ENCODE peak calls at places on chromosome 9, in four cellular contexts. One of them, this sample, is unnamed.

GRCh38 chr9:15272377-15272928 is 34.6 kb downstream of the TTC39B start:
- DNase-seq in ovary: no peak
- DNase-seq in left lung: no peak
- DNase-seq in AG09309: no peak
- DNase-seq in this sample: no peak

GRCh38 chr9:127540664-127541041 is 71.4 kb upstream of the STXBP1 start:
- DNase-seq in ovary: no peak
- DNase-seq in left lung: peak
- DNase-seq in AG09309: no peak
- DNase-seq in this sample: no peak

GRCh38 chr9:27791311-27791710 is 218.0 kb upstream of the C9orf72 start:
- DNase-seq in AG09309: no peak
- DNase-seq in ovary: no peak
- DNase-seq in left lung: no peak
- DNase-seq in this sample: no peak

GRCh38 chr9:61665330-61665751 is 475.5 kb downstream of the SPATA31A7 start:
- DNase-seq in left lung: no peak
- DNase-seq in AG09309: no peak
- DNase-seq in ovary: no peak
- DNase-seq in this sample: no peak

GRCh38 chr9:29511680-29512079 is 1938.4 kb upstream of the C9orf72 start:
- DNase-seq in left lung: no peak
- DNase-seq in AG09309: no peak
- DNase-seq in ovary: no peak
- DNase-seq in this sample: no peak

GRCh38 chr9:118305371-118305770 is 601.2 kb downstream of the TLR4 start:
- DNase-seq in AG09309: no peak
- DNase-seq in left lung: no peak
- DNase-seq in ovary: no peak
- DNase-seq in this sample: no peak

GRCh38 chr9:23658859-23659258 is 167.2 kb downstream of the ELAVL2 start:
- DNase-seq in left lung: no peak
- DNase-seq in ovary: no peak
- DNase-seq in AG09309: no peak
- DNase-seq in this sample: no peak

GRCh38 chr9:16085167-16085718 is 532.4 kb downstream of the CCDC171 start:
- DNase-seq in left lung: no peak
- DNase-seq in ovary: peak
- DNase-seq in AG09309: no peak
- DNase-seq in this sample: no peak

GRCh38 chr9:105475302-105475701 is 27.5 kb downstream of the FSD1L start:
- DNase-seq in left lung: no peak
- DNase-seq in AG09309: no peak
- DNase-seq in ovary: no peak
- DNase-seq in this sample: no peak

GRCh38 chr9:133371261-133371711 is 4.6 kb downstream of the SURF4 start:
- DNase-seq in AG09309: no peak
- DNase-seq in left lung: no peak
- DNase-seq in ovary: no peak
- DNase-seq in this sample: no peak
- TF ChIP-seq CTCF in AG09309: no peak
- TF ChIP-seq CTCF in left lung: no peak
- TF ChIP-seq CTCF in ovary: no peak
- TF ChIP-seq CTCF in this sample: no peak

GRCh38 chr9:88007291-88007650 is 32.9 kb upstream of the CDK20 start:
- DNase-seq in ovary: no peak
- DNase-seq in left lung: no peak
- DNase-seq in AG09309: no peak
- DNase-seq in this sample: no peak

GRCh38 chr9:88006511-88007290 is 32.4 kb upstream of the CDK20 start:
- DNase-seq in AG09309: no peak
- DNase-seq in ovary: no peak
- DNase-seq in left lung: no peak
- DNase-seq in this sample: no peak

GRCh38 chr9:88013051-88013450 is 38.7 kb upstream of the CDK20 start:
- DNase-seq in ovary: no peak
- DNase-seq in AG09309: no peak
- DNase-seq in left lung: no peak
- DNase-seq in this sample: no peak

GRCh38 chr9:88013607-88014006 is 39.3 kb upstream of the CDK20 start:
- DNase-seq in left lung: no peak
- DNase-seq in AG09309: no peak
- DNase-seq in ovary: no peak
- DNase-seq in this sample: no peak

DNA sequence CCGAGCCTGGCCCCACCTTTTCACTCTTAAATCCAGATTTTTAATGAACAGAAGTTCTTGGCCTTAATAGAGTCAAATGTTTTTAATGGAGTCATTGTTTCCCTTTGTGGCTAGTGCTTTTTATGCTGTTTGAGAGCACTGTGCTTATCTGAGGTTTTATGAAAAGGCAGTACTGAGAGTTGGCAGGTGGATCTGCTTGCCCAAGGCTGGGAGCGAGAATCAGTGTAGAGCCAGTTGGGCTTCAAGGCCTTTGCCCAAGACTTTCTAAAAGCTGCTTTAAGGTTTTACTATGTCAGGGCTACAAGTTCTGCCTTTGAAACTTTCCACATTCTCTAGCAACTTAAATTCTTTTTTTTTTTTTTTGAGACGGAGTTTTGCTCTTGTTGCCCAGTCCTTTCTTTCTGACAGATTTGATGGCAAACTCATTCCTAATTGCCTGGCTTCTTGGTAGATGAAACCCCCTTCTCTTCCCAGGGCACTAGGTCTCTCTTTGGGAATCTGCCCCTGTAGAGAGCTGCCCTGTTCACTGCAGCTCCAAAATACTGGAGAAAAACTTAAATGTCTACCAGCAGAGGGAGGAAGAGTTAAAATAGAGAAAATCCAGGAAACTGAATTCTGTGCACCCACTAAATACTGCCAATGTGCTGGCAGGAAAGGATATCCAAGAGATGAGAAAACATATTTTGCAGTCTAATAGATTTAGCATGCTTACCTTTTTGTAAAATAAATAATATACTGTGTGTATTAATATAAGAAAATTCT is 36.9 kb upstream of the CDK20 start:
- DNase-seq in ovary: no peak
- DNase-seq in left lung: no peak
- DNase-seq in AG09309: no peak
- DNase-seq in this sample: no peak
- TF ChIP-seq CTCF in ovary: no peak
- TF ChIP-seq CTCF in left lung: no peak
- TF ChIP-seq CTCF in AG09309: peak
- TF ChIP-seq CTCF in this sample: no peak

GRCh38 chr9:112366591-112366990 is 13.3 kb upstream of the HSDL2 start:
- DNase-seq in ovary: no peak
- DNase-seq in left lung: no peak
- DNase-seq in AG09309: no peak
- DNase-seq in this sample: no peak
- TF ChIP-seq CTCF in ovary: no peak
- TF ChIP-seq CTCF in left lung: no peak
- TF ChIP-seq CTCF in AG09309: peak
- TF ChIP-seq CTCF in this sample: no peak

DNA sequence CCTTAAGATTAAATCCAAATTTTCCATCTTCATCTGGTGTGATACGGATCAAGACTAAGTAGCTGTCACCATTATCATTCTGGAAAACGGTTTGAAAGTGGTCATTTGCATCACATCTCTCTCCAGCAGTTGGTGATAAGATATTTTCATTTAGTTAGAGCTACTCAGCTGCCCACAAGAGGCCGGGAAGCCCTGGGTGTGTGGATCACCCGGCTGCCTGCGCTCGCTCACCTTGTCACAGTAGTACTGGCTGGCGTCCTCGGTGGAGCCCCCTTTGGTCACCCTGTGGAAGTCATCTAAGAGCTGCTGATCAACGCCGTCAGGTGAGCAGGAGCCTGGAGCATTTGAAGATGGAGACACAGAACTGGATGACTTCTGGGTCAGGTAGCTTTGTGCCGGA is 88.1 kb downstream of the PTPN3 start:
- DNase-seq in AG09309: no peak
- DNase-seq in ovary: no peak
- DNase-seq in left lung: no peak
- DNase-seq in this sample: no peak
- TF ChIP-seq CTCF in AG09309: no peak
- TF ChIP-seq CTCF in ovary: no peak
- TF ChIP-seq CTCF in left lung: no peak
- TF ChIP-seq CTCF in this sample: no peak

GRCh38 chr9:6910032-6910431 is 152.3 kb downstream of the KDM4C start:
- DNase-seq in ovary: no peak
- DNase-seq in AG09309: no peak
- DNase-seq in left lung: no peak
- DNase-seq in this sample: no peak
- TF ChIP-seq CTCF in ovary: no peak
- TF ChIP-seq CTCF in AG09309: peak
- TF ChIP-seq CTCF in left lung: peak
- TF ChIP-seq CTCF in this sample: no peak

DNA sequence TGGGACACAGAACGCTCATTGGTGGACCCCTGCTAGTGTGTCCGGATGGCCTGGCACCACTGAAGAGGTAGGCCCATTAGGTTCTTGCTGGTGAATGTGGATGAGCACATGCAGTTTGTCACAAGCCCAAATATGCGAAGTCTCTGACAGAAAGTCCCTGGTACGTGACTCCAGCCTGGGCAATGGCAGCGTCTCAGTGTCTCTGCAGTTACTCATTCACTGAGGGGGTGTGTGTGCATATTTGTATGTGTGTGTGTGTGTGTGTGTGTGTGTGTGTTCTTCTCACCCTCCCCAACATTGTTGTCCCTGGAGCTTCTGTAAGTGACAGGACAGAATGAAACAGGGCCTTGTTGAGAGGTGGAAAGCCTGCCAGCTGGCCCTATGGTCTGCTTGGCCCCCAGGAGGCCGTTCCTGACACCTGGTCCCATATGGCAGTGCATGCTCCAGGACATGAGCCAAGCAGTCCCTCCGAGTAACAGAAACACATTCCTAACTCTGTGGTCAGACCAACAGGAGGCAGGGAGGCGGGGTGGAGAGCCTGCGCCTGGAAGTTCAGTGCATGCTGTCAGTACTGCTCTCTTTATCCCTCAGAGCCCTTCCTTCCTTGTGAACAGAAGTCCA is 169.9 kb downstream of the SLC28A3 start:
- DNase-seq in ovary: peak
- DNase-seq in left lung: peak
- DNase-seq in AG09309: peak
- DNase-seq in this sample: no peak
- TF ChIP-seq CTCF in ovary: no peak
- TF ChIP-seq CTCF in left lung: no peak
- TF ChIP-seq CTCF in AG09309: no peak
- TF ChIP-seq CTCF in this sample: no peak

This sample was measured in activated B cell treated with CpG ODN at 0.5 μM for 24 hours.